ENCODE peak calls at places on chromosomes 13 and 19, in seven cellular contexts. H is stomach, N is testis, Q is cardiac muscle cell, X is right atrium auricular region, U is right lobe of liver, B is heart right ventricle. W is an unnamed sample.

GRCh38 chr19:41327076-41327475 is 17.1 kb downstream of the CCDC97 start:
- DNase-seq in X (no peak), N (no peak), Q (no peak), B (no peak), U (no peak), H (no peak), W (no peak)

GRCh38 chr13:28710161-28710560 is 8.6 kb downstream of the SLC46A3 start:
- DNase-seq in B (no peak), Q (no peak), U (no peak), X (no peak), N (no peak), H (no peak), W (no peak)

GRCh38 chr19:51570962-51571575 is at the start of gene ZNF175:
- DNase-seq in X (peak; percentile 97), N (peak; percentile 98), Q (peak; percentile 97), H (peak; percentile 94), B (peak; percentile 88), U (peak; percentile 92), W (peak; percentile 95)

GRCh38 chr13:59865398-59865797 is 298.3 kb downstream of the DIAPH3 start:
- DNase-seq in X (no peak), N (no peak), U (no peak), Q (no peak), B (no peak), H (no peak), W (no peak)

GRCh38 chr13:98422046-98422445 is 154.9 kb downstream of the STK24 start:
- DNase-seq in H (no peak), X (no peak), U (no peak), B (no peak), N (no peak), Q (no peak), W (no peak)

GRCh38 chr13:32932376-32932775 is 83.8 kb upstream of the KL start:
- DNase-seq in Q (no peak), H (no peak), X (no peak), B (no peak), N (no peak), U (no peak), W (no peak)

GRCh38 chr13:84096221-84096620 is 213.9 kb upstream of the SLITRK1 start:
- DNase-seq in N (no peak), B (no peak), U (no peak), X (no peak), H (no peak), Q (no peak), W (no peak)

GRCh38 chr13:102351486-102351885 is 50.4 kb downstream of the FGF14 start:
- DNase-seq in B (no peak), N (no peak), X (no peak), H (no peak), Q (no peak), U (no peak), W (no peak)

GRCh38 chr13:35621989-35622388 is 145.5 kb upstream of the MAB21L1 start:
- DNase-seq in B (no peak), U (no peak), Q (no peak), N (no peak), X (no peak), H (no peak), W (no peak)

GRCh38 chr13:26340812-26341211 is 86.9 kb downstream of the CDK8 start:
- DNase-seq in X (no peak), H (no peak), N (no peak), Q (no peak), U (no peak), B (no peak), W (no peak)

GRCh38 chr13:97347255-97347653 is 86.7 kb upstream of the RAP2A start:
- DNase-seq in H (no peak), B (no peak), U (no peak), X (no peak), Q (no peak), N (no peak), W (no peak)

GRCh38 chr13:64697226-64697625 is 2532.9 kb downstream of the PCDH9 start:
- DNase-seq in Q (no peak), B (no peak), X (no peak), N (no peak), U (no peak), H (no peak), W (no peak)

GRCh38 chr13:66714795-66715194 is 515.3 kb downstream of the PCDH9 start:
- DNase-seq in H (no peak), N (no peak), B (no peak), X (no peak), Q (no peak), U (no peak), W (no peak)

GRCh38 chr13:51801631-51802099 is 2.3 kb downstream of the DHRS12 start:
- DNase-seq in H (peak; percentile 92), U (peak; percentile 93), N (peak; percentile 84), B (peak; percentile 75), Q (no peak), X (peak; percentile 83), W (peak; percentile 76)

GRCh38 chr19:37963190-37963947 is 56.4 kb downstream of the SIPA1L3 start:
- DNase-seq in U (no peak), B (no peak), H (no peak), N (no peak), Q (no peak), X (no peak), W (no peak)

GRCh38 chr19:38781058-38781457 is 7.7 kb upstream of the LGALS7 start:
- DNase-seq in U (no peak), H (no peak), B (no peak), N (peak; percentile 90), Q (no peak), X (no peak), W (no peak)

GRCh38 chr13:34655554-34655953 is 286.5 kb upstream of the NBEA start:
- DNase-seq in N (no peak), Q (no peak), B (no peak), X (no peak), H (no peak), U (no peak), W (no peak)

GRCh38 chr13:24727731-24728601 is 36.0 kb upstream of the RNF17 start:
- DNase-seq in U (no peak), B (no peak), N (peak; percentile 81), H (peak; percentile 75), X (peak; percentile 62), Q (peak; percentile 87), W (peak; percentile 58)

GRCh38 chr13:21511841-21512240 is 52.7 kb upstream of the ZDHHC20 start:
- DNase-seq in Q (no peak), H (no peak), N (no peak), B (no peak), X (no peak), U (no peak), W (no peak)

GRCh38 chr19:46603195-46603637 is 2.1 kb downstream of the CALM3 start:
- DNase-seq in Q (no peak), N (peak; percentile 14), X (peak; percentile 57), B (no peak), U (peak; percentile 76), H (peak; percentile 59), W (no peak)

GRCh38 chr19:46605356-46605821 is 4.3 kb downstream of the CALM3 start:
- DNase-seq in N (peak; percentile 11), U (no peak), H (no peak), X (peak; percentile 60), Q (no peak), B (no peak), W (no peak)

GRCh38 chr19:46604781-46605355 is 3.7 kb downstream of the CALM3 start:
- DNase-seq in N (peak; percentile 13), Q (no peak), H (no peak), U (peak; percentile 91), X (peak; percentile 66), B (no peak), W (no peak)

GRCh38 chr19:46602392-46603194 is 1.5 kb downstream of the CALM3 start:
- DNase-seq in N (peak; percentile 45), H (no peak), B (no peak), Q (no peak), X (peak; percentile 66), U (peak; percentile 61), W (no peak)

GRCh38 chr19:46603752-46604241 is 2.7 kb downstream of the CALM3 start:
- DNase-seq in N (peak; percentile 13), H (no peak), Q (no peak), B (no peak), U (peak; percentile 54), X (peak; percentile 55), W (no peak)
- H3K4me3 ChIP-seq in N (no peak overlapping the region), H (peak overlapping the region; percentile 99), Q (peak overlapping the region; percentile 64), B (no peak overlapping the region), U (no peak overlapping the region), X (no peak overlapping the region), W (no peak overlapping the region)

GRCh38 chr13:40410315-40410714 is 256.1 kb downstream of the FOXO1 start:
- DNase-seq in U (no peak), Q (no peak), B (no peak), H (no peak), X (no peak), N (no peak), W (no peak)

GRCh38 chr13:40409278-40409677 is 257.2 kb downstream of the FOXO1 start:
- DNase-seq in N (no peak), X (no peak), H (no peak), Q (no peak), U (no peak), B (no peak), W (no peak)

GRCh38 chr13:40406405-40407138 is 259.9 kb downstream of the FOXO1 start:
- DNase-seq in U (no peak), X (no peak), N (no peak), B (no peak), H (no peak), Q (peak; percentile 34), W (no peak)

GRCh38 chr13:40407567-40407966 is 258.9 kb downstream of the FOXO1 start:
- DNase-seq in B (no peak), X (no peak), U (no peak), N (no peak), Q (no peak), H (no peak), W (no peak)

DNA sequence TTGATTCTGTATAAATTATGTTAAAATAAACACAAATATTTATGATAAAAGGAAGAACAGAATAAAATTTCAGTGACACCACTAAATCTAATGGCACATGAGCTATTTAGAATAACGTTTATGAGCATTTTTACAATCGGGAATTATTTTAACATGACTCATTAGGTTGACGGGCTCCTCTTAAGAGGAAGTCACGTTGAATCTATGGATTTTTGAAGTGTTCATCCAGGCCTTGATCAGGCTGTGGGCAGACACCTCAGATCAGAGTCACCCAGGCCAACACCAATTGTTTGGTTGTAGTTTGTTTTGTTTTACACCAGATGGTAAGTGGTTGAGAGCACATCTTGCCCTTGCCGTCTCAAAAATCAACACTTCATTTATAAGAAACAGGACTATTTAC is 257.8 kb downstream of the FOXO1 start:
- DNase-seq in X (no peak), B (no peak), N (no peak), H (no peak), U (no peak), Q (no peak), W (no peak)
- H3K27ac ChIP-seq in X (no peak overlapping the region), B (no peak overlapping the region), N (no peak overlapping the region), H (no peak overlapping the region), U (no peak overlapping the region), Q (no peak overlapping the region), W (no peak overlapping the region)

DNA sequence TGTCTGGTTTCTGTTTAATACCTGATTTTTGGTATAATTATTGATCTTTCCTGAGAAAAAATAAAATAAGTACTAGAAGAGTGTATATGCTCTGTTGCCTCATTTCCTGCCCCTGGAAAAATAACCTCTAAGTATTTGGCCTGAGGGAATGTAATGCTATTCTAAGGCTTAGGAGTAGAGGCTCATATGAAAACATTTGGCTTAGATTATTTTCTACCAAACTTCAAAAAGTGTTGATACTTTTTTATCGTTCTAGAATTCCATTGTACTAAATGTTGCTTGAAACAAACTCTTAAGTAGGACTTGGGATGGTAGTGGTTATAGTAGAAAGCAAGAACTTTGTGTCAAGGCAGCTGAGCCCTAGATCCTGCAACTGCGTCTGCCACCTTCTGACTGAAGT is 57.8 kb downstream of the COG3 start:
- DNase-seq in N (no peak), X (no peak), B (no peak), Q (no peak), U (no peak), H (no peak), W (no peak)
- TF ChIP-seq CTCF in N (no peak), X (no peak), B (no peak), Q (no peak), U (no peak), H (no peak), W (no peak)

GRCh38 chr19:15551183-15552004 is 43.1 kb downstream of the CYP4F22 start:
- DNase-seq in H (peak; percentile 40), U (no peak), N (peak; percentile 60), X (no peak), B (peak; percentile 25), Q (no peak), W (no peak)
- H3K4me3 ChIP-seq in H (peak overlapping the region; percentile 40), U (peak overlapping the region; percentile 49), N (peak overlapping the region; percentile 48), X (peak overlapping the region; percentile 46), B (peak overlapping the region; percentile 15), Q (no peak overlapping the region), W (no peak overlapping the region)